ENCODE peak calls at places on chromosomes 3 and 15, in six cellular contexts. F is fibroblast of lung, N is nephron progenitor cell, O is aorta, P is psoas muscle, M is fibroblast of the aortic adventitia. T is an unnamed sample.

GRCh38 chr15:38699633-38700230 is 135.1 kb upstream of the RASGRP1 start:
- DNase-seq in F (peak; percentile 65), N (peak; percentile 53), O (peak; percentile 56), P (peak; percentile 56), M (peak; percentile 71), T (peak; percentile 76)

GRCh38 chr15:33086500-33087141 is 107.9 kb downstream of the FMN1 start:
- DNase-seq in F (peak; percentile 93), N (no peak), O (no peak), P (no peak), M (peak; percentile 88), T (no peak)

GRCh38 chr3:77081240-77081661 is 41.4 kb downstream of the ROBO2 start:
- DNase-seq in F (peak; percentile 77), N (no peak), O (no peak), P (no peak), M (no peak), T (peak; percentile 69)

GRCh38 chr15:60590935-60591490 is 112.1 kb upstream of the ICE2 start:
- DNase-seq in F (peak; percentile 47), N (peak; percentile 68), O (peak; percentile 63), P (peak; percentile 80), M (no peak), T (peak; percentile 65)

GRCh38 chr3:13217253-13217652 is 144.0 kb upstream of the IQSEC1 start:
- DNase-seq in F (no peak), N (no peak), O (no peak), P (no peak), M (no peak), T (no peak)

GRCh38 chr3:193829781-193830180 is 236.8 kb downstream of the OPA1 start:
- DNase-seq in F (peak; percentile 31), N (no peak), O (peak; percentile 54), P (no peak), M (no peak), T (peak; percentile 47)

GRCh38 chr15:101359365-101359947 is 64.4 kb upstream of the SNRPA1 start:
- DNase-seq in F (no peak), N (no peak), O (no peak), P (no peak), M (no peak), T (no peak)

GRCh38 chr3:29286841-29287240 is 6.0 kb downstream of the RBMS3 start:
- DNase-seq in F (peak; percentile 91), N (no peak), O (no peak), P (no peak), M (peak; percentile 78), T (no peak)

GRCh38 chr3:23748398-23749110 is 57.2 kb upstream of the UBE2E1 start:
- DNase-seq in F (peak; percentile 86), N (no peak), O (no peak), P (no peak), M (peak; percentile 79), T (no peak)

GRCh38 chr3:151838574-151839312 is 24.8 kb downstream of the AADAC start:
- DNase-seq in F (peak; percentile 90), N (peak; percentile 43), O (no peak), P (no peak), M (peak; percentile 96), T (peak; percentile 79)

GRCh38 chr15:100204211-100204610 is 137.6 kb downstream of the ADAMTS17 start:
- DNase-seq in F (no peak), N (no peak), O (no peak), P (no peak), M (no peak), T (no peak)

GRCh38 chr3:189821251-189821650 is 190.1 kb downstream of the TP63 start:
- DNase-seq in F (no peak), N (no peak), O (no peak), P (no peak), M (no peak), T (no peak)

GRCh38 chr3:71464613-71465012 is 118.9 kb downstream of the FOXP1 start:
- DNase-seq in F (no peak), N (no peak), O (no peak), P (no peak), M (no peak), T (no peak)

GRCh38 chr3:145882416-145882815 is 278.6 kb downstream of the PLOD2 start:
- DNase-seq in F (no peak), N (no peak), O (no peak), P (no peak), M (peak; percentile 71), T (no peak)

GRCh38 chr3:129651316-129652202 is 45.1 kb upstream of the PLXND1 start:
- DNase-seq in F (peak; percentile 70), N (no peak), O (no peak), P (peak; percentile 65), M (peak; percentile 80), T (no peak)

GRCh38 chr15:63322541-63322940 is 45.1 kb downstream of the APH1B start:
- DNase-seq in F (no peak), N (no peak), O (no peak), P (no peak), M (peak; percentile 32), T (peak; percentile 51)

GRCh38 chr3:53168175-53168923 is 7.3 kb downstream of the PRKCD start:
- DNase-seq in F (no peak), N (no peak), O (peak; percentile 69), P (no peak), M (no peak), T (no peak)

GRCh38 chr15:62449638-62450037 is 284.6 kb upstream of the C2CD4B start:
- DNase-seq in F (no peak), N (no peak), O (no peak), P (no peak), M (peak; percentile 39), T (no peak)

GRCh38 chr15:78644979-78645378 is 4.0 kb upstream of the CHRNB4 start:
- DNase-seq in F (no peak), N (no peak), O (no peak), P (no peak), M (no peak), T (no peak)

GRCh38 chr15:99143230-99143629 is 38.4 kb downstream of the SYNM start:
- DNase-seq in F (no peak), N (no peak), O (no peak), P (no peak), M (no peak), T (no peak)

GRCh38 chr15:52385670-52386069 is 90.1 kb upstream of the MYO5C start:
- DNase-seq in F (no peak), N (no peak), O (no peak), P (no peak), M (no peak), T (no peak)

GRCh38 chr3:136838641-136839555 is 20.0 kb downstream of the SLC35G2 start:
- DNase-seq in F (peak; percentile 35), N (no peak), O (no peak), P (no peak), M (peak; percentile 58), T (no peak)

GRCh38 chr3:56347219-56347871 is 120.9 kb downstream of the ERC2 start:
- DNase-seq in F (no peak), N (peak; percentile 63), O (no peak), P (no peak), M (no peak), T (peak; percentile 69)

GRCh38 chr3:13561967-13562366 is 13.0 kb downstream of the FBLN2 start:
- DNase-seq in F (no peak), N (no peak), O (no peak), P (peak; percentile 8), M (no peak), T (no peak)

GRCh38 chr3:127476936-127477335 is 113.6 kb downstream of the TPRA1 start:
- DNase-seq in F (no peak), N (no peak), O (no peak), P (no peak), M (no peak), T (no peak)

T was measured in body of pancreas.